ENCODE peak calls at places on chromosomes 3 and 15, in six cellular contexts. One of them, this sample, is unnamed.

GRCh38 chr15:71171195-71171594 is 55.9 kb downstream of the THSD4 start:
- DNase-seq in IMR-90: no peak
- DNase-seq in HAP-1: no peak
- DNase-seq in adrenal gland: no peak
- DNase-seq in GM12878: no peak
- DNase-seq in lower lobe of right lung: no peak
- DNase-seq in this sample: no peak

GRCh38 chr3:10742031-10742671 is 73.9 kb upstream of the SLC6A11 start:
- DNase-seq in HAP-1: no peak
- DNase-seq in GM12878: no peak
- DNase-seq in lower lobe of right lung: no peak
- DNase-seq in adrenal gland: no peak
- DNase-seq in IMR-90: no peak
- DNase-seq in this sample: no peak

GRCh38 chr15:92669432-92669831 is 13.9 kb upstream of the FAM174B start:
- DNase-seq in lower lobe of right lung: no peak
- DNase-seq in IMR-90: no peak
- DNase-seq in GM12878: no peak
- DNase-seq in adrenal gland: no peak
- DNase-seq in HAP-1: peak; percentile 69
- DNase-seq in this sample: no peak

GRCh38 chr3:168671091-168671490 is 575.4 kb upstream of the GOLIM4 start:
- DNase-seq in IMR-90: no peak
- DNase-seq in HAP-1: peak; percentile 55
- DNase-seq in GM12878: no peak
- DNase-seq in lower lobe of right lung: no peak
- DNase-seq in adrenal gland: no peak
- DNase-seq in this sample: peak; percentile 51

GRCh38 chr3:108089544-108089943 is 1.3 kb downstream of the CD47 start:
- DNase-seq in GM12878: no peak
- DNase-seq in lower lobe of right lung: no peak
- DNase-seq in HAP-1: no peak
- DNase-seq in adrenal gland: no peak
- DNase-seq in IMR-90: no peak
- DNase-seq in this sample: no peak

GRCh38 chr3:31178467-31178866 is 284.0 kb upstream of the GADL1 start:
- DNase-seq in GM12878: no peak
- DNase-seq in HAP-1: no peak
- DNase-seq in IMR-90: no peak
- DNase-seq in adrenal gland: no peak
- DNase-seq in lower lobe of right lung: no peak
- DNase-seq in this sample: no peak

GRCh38 chr3:102163818-102164154 is 271.0 kb upstream of the ZPLD1 start:
- DNase-seq in GM12878: no peak
- DNase-seq in adrenal gland: no peak
- DNase-seq in HAP-1: no peak
- DNase-seq in IMR-90: no peak
- DNase-seq in lower lobe of right lung: no peak
- DNase-seq in this sample: no peak

GRCh38 chr3:179872842-179873241 is 163.9 kb downstream of the PEX5L start:
- DNase-seq in IMR-90: no peak
- DNase-seq in lower lobe of right lung: no peak
- DNase-seq in adrenal gland: no peak
- DNase-seq in GM12878: no peak
- DNase-seq in HAP-1: no peak
- DNase-seq in this sample: no peak

GRCh38 chr3:21718161-21718765 is 32.7 kb downstream of the ZNF385D start:
- DNase-seq in GM12878: no peak
- DNase-seq in HAP-1: no peak
- DNase-seq in lower lobe of right lung: no peak
- DNase-seq in IMR-90: peak; percentile 96
- DNase-seq in adrenal gland: no peak
- DNase-seq in this sample: no peak

GRCh38 chr3:72186485-72186864 is 401.5 kb upstream of the PROK2 start:
- DNase-seq in adrenal gland: peak; percentile 30
- DNase-seq in GM12878: no peak
- DNase-seq in IMR-90: peak; percentile 60
- DNase-seq in HAP-1: no peak
- DNase-seq in lower lobe of right lung: no peak
- DNase-seq in this sample: no peak

GRCh38 chr3:150736316-150736719 is 26.7 kb downstream of the SIAH2 start:
- DNase-seq in HAP-1: no peak
- DNase-seq in adrenal gland: no peak
- DNase-seq in lower lobe of right lung: no peak
- DNase-seq in GM12878: no peak
- DNase-seq in IMR-90: no peak
- DNase-seq in this sample: no peak

DNA sequence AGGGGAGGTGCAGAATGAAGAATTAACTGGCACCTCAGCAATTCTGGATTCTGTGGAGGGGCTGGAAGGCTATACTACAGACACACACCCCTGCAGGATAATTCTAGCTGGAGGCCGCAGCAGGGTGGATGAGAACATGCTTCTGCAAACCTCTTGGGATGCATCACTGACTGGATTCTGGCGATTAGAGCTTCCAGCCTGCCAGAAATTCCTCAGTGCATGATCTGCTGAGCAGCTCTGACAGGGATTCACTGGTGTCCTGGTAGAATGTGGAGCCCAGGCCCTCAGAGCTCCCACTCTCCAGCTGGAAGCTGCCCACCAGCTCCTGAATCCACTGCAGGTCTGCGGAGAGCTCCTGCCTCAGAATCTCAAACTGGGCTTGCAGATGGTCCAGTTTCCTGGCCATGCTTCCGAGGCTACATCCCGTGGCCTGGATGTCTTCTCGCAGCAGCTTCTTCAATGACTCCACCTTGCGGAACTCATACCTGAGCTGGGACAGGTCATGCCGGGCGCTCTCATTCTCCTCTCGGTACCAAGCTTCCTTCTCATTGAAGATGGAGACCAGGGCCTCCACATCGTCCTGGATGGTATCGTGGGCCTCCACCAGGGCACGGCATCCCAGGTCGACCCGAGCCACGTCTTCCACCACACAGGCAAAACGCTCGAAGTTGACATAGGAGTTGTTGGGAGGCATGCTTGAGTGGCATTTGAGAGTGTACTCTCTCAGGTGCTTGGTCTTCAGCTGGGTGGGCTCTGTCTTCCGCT is 89.0 kb upstream of the HERC1 start:
- DNase-seq in adrenal gland: no peak
- DNase-seq in HAP-1: no peak
- DNase-seq in IMR-90: no peak
- DNase-seq in lower lobe of right lung: no peak
- DNase-seq in GM12878: no peak
- DNase-seq in this sample: no peak
- H3K4me1 ChIP-seq in adrenal gland: no peaks in the 10 kb centered on the region
- H3K4me1 ChIP-seq in HAP-1: no peaks in the 10 kb centered on the region
- H3K4me1 ChIP-seq in IMR-90: no peaks in the 10 kb centered on the region
- H3K4me1 ChIP-seq in lower lobe of right lung: no peaks in the 10 kb centered on the region
- H3K4me1 ChIP-seq in GM12878: peaks cover 27% of the 10 kb centered on the region
- H3K4me1 ChIP-seq in this sample: no peaks in the 10 kb centered on the region

DNA sequence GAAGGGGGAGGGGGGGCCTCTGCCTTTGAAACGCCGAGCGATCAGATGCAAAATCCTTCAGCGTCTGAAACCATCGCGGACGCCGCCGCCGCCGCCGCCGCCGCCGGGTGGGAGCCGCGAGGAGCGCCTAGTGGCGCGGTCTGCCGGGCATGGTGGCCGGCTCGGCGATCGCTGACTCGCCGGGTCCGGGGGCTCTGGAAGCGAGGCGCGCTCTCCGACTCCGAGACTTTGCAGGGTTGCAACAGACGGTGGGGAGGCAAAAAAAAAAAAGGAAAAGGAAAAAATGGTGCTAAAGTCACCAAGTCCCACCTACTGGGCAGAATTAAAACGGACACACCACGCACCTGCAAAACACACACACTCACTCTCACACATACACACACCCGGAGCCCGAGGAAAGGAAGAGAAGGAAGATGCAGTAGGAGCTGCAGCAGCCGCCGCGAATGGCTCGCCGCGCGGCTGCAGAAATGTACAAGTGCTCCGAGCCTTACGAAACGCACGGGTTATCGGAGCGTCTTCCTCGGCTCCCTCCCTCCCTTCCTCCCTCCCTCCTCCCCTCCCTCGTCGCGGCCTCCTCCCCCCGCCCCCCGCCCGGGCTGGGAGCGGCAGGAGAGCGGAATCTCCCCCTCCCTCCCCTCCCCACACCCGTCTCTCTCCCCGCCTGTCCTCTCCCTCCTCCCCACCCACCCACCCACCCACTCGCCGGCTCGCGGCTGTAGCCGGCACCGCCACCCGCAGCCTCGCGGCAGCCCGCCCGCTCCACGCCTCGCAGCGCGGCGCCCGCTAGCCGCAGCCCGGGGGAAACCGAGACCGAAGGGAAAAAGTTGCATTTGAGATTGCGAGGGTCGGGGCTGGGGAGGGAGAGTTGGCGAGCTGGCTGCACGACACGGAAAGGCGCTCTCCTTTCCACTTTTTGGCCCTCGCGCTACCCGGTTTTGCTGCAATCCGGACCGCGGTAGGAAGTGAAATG is at the start of gene NTRK3:
- DNase-seq in IMR-90: no peak
- DNase-seq in HAP-1: no peak
- DNase-seq in adrenal gland: no peak
- DNase-seq in lower lobe of right lung: no peak
- DNase-seq in GM12878: no peak
- DNase-seq in this sample: no peak
- H3K4me1 ChIP-seq in IMR-90: peaks cover 3% of the 10 kb centered on the region
- H3K4me1 ChIP-seq in HAP-1: no peaks in the 10 kb centered on the region
- H3K4me1 ChIP-seq in adrenal gland: no peaks in the 10 kb centered on the region
- H3K4me1 ChIP-seq in lower lobe of right lung: peaks cover 16% of the 10 kb centered on the region
- H3K4me1 ChIP-seq in GM12878: no peaks in the 10 kb centered on the region
- H3K4me1 ChIP-seq in this sample: no peaks in the 10 kb centered on the region

GRCh38 chr15:75203017-75203907 is 1.6 kb downstream of the C15orf39 start:
- DNase-seq in adrenal gland: peak; percentile 57
- DNase-seq in HAP-1: no peak
- DNase-seq in lower lobe of right lung: no peak
- DNase-seq in IMR-90: peak; percentile 12
- DNase-seq in GM12878: no peak
- DNase-seq in this sample: no peak

GRCh38 chr15:75202251-75203016 is 752 bp downstream of the C15orf39 start:
- DNase-seq in IMR-90: peak; percentile 86
- DNase-seq in lower lobe of right lung: peak; percentile 91
- DNase-seq in adrenal gland: peak; percentile 87
- DNase-seq in HAP-1: peak; percentile 73
- DNase-seq in GM12878: no peak
- DNase-seq in this sample: peak; percentile 89

GRCh38 chr15:75204340-75205063 is 2.8 kb downstream of the C15orf39 start:
- DNase-seq in adrenal gland: peak; percentile 97
- DNase-seq in GM12878: peak; percentile 79
- DNase-seq in IMR-90: peak; percentile 87
- DNase-seq in lower lobe of right lung: peak; percentile 94
- DNase-seq in HAP-1: peak; percentile 99
- DNase-seq in this sample: peak; percentile 96

GRCh38 chr15:75205064-75205395 is 3.3 kb downstream of the C15orf39 start:
- DNase-seq in lower lobe of right lung: no peak
- DNase-seq in IMR-90: no peak
- DNase-seq in adrenal gland: no peak
- DNase-seq in GM12878: no peak
- DNase-seq in HAP-1: no peak
- DNase-seq in this sample: no peak

DNA sequence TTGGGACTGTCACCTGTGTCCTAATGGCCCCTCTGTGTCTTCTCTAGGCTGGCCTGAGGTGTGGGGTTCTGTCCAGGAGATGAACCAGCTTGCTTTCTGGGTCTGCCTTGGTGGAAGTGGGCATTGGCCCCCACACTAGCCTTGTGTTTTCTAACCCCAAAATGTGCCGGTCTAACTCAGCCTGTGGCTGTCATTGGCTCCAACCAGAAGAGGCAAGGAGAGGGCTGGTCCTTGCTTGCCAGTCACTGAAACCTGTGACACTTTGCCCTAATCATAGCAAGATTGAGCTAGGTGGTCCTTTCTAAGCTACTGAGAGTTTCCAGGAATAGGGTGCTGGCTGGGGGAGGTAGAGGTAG is 2.2 kb downstream of the C15orf39 start:
- DNase-seq in adrenal gland: no peak
- DNase-seq in GM12878: no peak
- DNase-seq in lower lobe of right lung: no peak
- DNase-seq in HAP-1: no peak
- DNase-seq in IMR-90: no peak
- DNase-seq in this sample: no peak
- H3K4me1 ChIP-seq in adrenal gland: peaks cover 42% of the 10 kb centered on the region
- H3K4me1 ChIP-seq in GM12878: peaks cover 36% of the 10 kb centered on the region
- H3K4me1 ChIP-seq in lower lobe of right lung: peaks cover 52% of the 10 kb centered on the region
- H3K4me1 ChIP-seq in HAP-1: peaks cover 25% of the 10 kb centered on the region
- H3K4me1 ChIP-seq in IMR-90: peaks cover 8% of the 10 kb centered on the region
- H3K4me1 ChIP-seq in this sample: peaks cover 40% of the 10 kb centered on the region

GRCh38 chr15:67835349-67836133 is 4.3 kb downstream of the RNU6-1 start:
- DNase-seq in IMR-90: no peak
- DNase-seq in adrenal gland: no peak
- DNase-seq in lower lobe of right lung: no peak
- DNase-seq in HAP-1: no peak
- DNase-seq in GM12878: no peak
- DNase-seq in this sample: no peak
- H3K4me1 ChIP-seq in IMR-90: no peaks in the 10 kb centered on the region
- H3K4me1 ChIP-seq in adrenal gland: peaks cover 11% of the 10 kb centered on the region
- H3K4me1 ChIP-seq in lower lobe of right lung: peaks cover 52% of the 10 kb centered on the region
- H3K4me1 ChIP-seq in HAP-1: peaks cover 11% of the 10 kb centered on the region
- H3K4me1 ChIP-seq in GM12878: peaks cover 23% of the 10 kb centered on the region
- H3K4me1 ChIP-seq in this sample: peaks cover 29% of the 10 kb centered on the region

GRCh38 chr3:110384601-110385000 is 687.0 kb upstream of the NECTIN3 start:
- DNase-seq in IMR-90: peak; percentile 84
- DNase-seq in GM12878: no peak
- DNase-seq in adrenal gland: no peak
- DNase-seq in lower lobe of right lung: no peak
- DNase-seq in HAP-1: no peak
- DNase-seq in this sample: no peak
- H3K4me1 ChIP-seq in IMR-90: peaks cover 5% of the 10 kb centered on the region
- H3K4me1 ChIP-seq in GM12878: no peaks in the 10 kb centered on the region
- H3K4me1 ChIP-seq in adrenal gland: no peaks in the 10 kb centered on the region
- H3K4me1 ChIP-seq in lower lobe of right lung: no peaks in the 10 kb centered on the region
- H3K4me1 ChIP-seq in HAP-1: no peaks in the 10 kb centered on the region
- H3K4me1 ChIP-seq in this sample: no peaks in the 10 kb centered on the region

DNA sequence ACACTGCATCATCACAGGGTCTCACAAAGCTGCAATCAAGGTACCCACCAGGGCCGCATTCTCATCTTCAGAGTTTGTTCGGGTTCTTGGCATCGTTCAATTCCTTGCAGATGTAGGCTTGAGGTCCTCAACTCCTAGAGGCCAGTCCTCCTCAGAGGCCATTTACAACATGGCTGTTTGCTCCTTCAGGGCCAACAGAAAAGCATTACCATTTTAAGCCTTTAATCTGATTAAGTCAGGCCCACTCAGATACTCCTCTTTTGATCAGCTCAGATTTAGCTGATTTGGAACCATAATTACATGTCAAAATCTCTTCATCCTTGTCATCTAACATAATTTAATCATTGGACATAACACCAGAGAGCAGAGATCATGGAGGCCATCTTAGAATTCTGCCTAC is 55.4 kb downstream of the BFSP2 start:
- DNase-seq in lower lobe of right lung: no peak
- DNase-seq in IMR-90: no peak
- DNase-seq in GM12878: no peak
- DNase-seq in HAP-1: peak; percentile 2
- DNase-seq in adrenal gland: no peak
- DNase-seq in this sample: no peak
- H3K4me1 ChIP-seq in lower lobe of right lung: no peaks in the 10 kb centered on the region
- H3K4me1 ChIP-seq in IMR-90: no peaks in the 10 kb centered on the region
- H3K4me1 ChIP-seq in GM12878: peaks cover 6% of the 10 kb centered on the region
- H3K4me1 ChIP-seq in HAP-1: no peaks in the 10 kb centered on the region
- H3K4me1 ChIP-seq in adrenal gland: no peaks in the 10 kb centered on the region
- H3K4me1 ChIP-seq in this sample: no peaks in the 10 kb centered on the region

This sample was measured in transverse colon.